ENCODE peak calls at places on chromosome 9, in four cellular contexts. C, Y, X and J are unnamed samples.

GRCh38 chr9:136331556-136332481 is 4.5 kb downstream of the GPSM1 start:
- DNase-seq in Y (no peak), C (no peak), X (no peak), J (no peak)

GRCh38 chr9:122036988-122037387 is 56.1 kb downstream of the TTLL11 start:
- DNase-seq in X (peak), Y (no peak), C (no peak), J (no peak)

GRCh38 chr9:22392523-22392922 is 54.1 kb upstream of the DMRTA1 start:
- DNase-seq in C (no peak), X (no peak), Y (no peak), J (no peak)

GRCh38 chr9:101566904-101567724 is 27.7 kb downstream of the PPP3R2 start:
- DNase-seq in X (no peak), Y (no peak), C (no peak), J (peak)

GRCh38 chr9:76257224-76257794 is 136.9 kb downstream of the RFK start:
- DNase-seq in Y (no peak), X (no peak), C (peak), J (no peak)

GRCh38 chr9:123080444-123080843 is 47.0 kb downstream of the GPR21 start:
- DNase-seq in Y (no peak), X (no peak), C (no peak), J (no peak)

GRCh38 chr9:137280478-137281344 is 3.2 kb downstream of the TOR4A start:
- DNase-seq in Y (no peak), X (no peak), C (no peak), J (no peak)

GRCh38 chr9:133935328-133936040 is 56.6 kb downstream of the VAV2 start:
- DNase-seq in Y (no peak), C (no peak), X (no peak), J (peak)

GRCh38 chr9:133945314-133945975 is 46.7 kb downstream of the VAV2 start:
- DNase-seq in X (no peak), C (no peak), Y (no peak), J (no peak)

GRCh38 chr9:91359734-91360470 is 1.8 kb downstream of the AUH start:
- DNase-seq in Y (no peak), X (no peak), C (no peak), J (peak)